ENCODE peak calls at places on chromosomes 4 and X, in seven cellular contexts. U, V, W, Z, X, M and J are unnamed samples.

GRCh38 chr4:26484032-26484515 is 6.2 kb downstream of the CCKAR start:
- DNase-seq in U (no peak), V (no peak), W (no peak), Z (no peak), X (no peak), M (no peak), J (no peak)

GRCh38 chrX:149871940-149872339 is 9.0 kb upstream of the MAGEA8 start:
- DNase-seq in U (no peak), V (peak), W (no peak), Z (no peak), X (peak), M (peak), J (peak)

GRCh38 chr4:25860586-25861421 is 2.0 kb downstream of the SEL1L3 start:
- DNase-seq in U (no peak), V (no peak), W (no peak), Z (peak), X (no peak), M (no peak), J (no peak)

GRCh38 chr4:2364654-2365053 is 53.8 kb downstream of the ZFYVE28 start:
- DNase-seq in U (no peak), V (no peak), W (no peak), Z (peak), X (no peak), M (no peak), J (peak)

GRCh38 chr4:41294445-41295062 is 37.8 kb downstream of the UCHL1 start:
- DNase-seq in U (no peak), V (peak), W (no peak), Z (no peak), X (no peak), M (no peak), J (no peak)

GRCh38 chr4:38671594-38671943 is 7.6 kb downstream of the KLF3 start:
- DNase-seq in U (no peak), V (no peak), W (no peak), Z (no peak), X (no peak), M (no peak), J (no peak)

GRCh38 chr4:72390409-72390808 is 178.6 kb downstream of the ADAMTS3 start:
- DNase-seq in U (no peak), V (no peak), W (no peak), Z (no peak), X (no peak), M (no peak), J (no peak)

GRCh38 chr4:123246085-123246484 is 150.5 kb upstream of the SPRY1 start:
- DNase-seq in U (no peak), V (no peak), W (no peak), Z (no peak), X (no peak), M (no peak), J (no peak)

GRCh38 chrX:317424-318067 is 1.1 kb downstream of the GTPBP6 start:
- DNase-seq in U (no peak), V (no peak), W (no peak), Z (no peak), X (no peak), M (peak), J (no peak)

GRCh38 chr4:71907782-71908181 is 123.9 kb upstream of the GC start:
- DNase-seq in U (no peak), V (no peak), W (no peak), Z (no peak), X (no peak), M (no peak), J (no peak)

GRCh38 chrX:68997911-68998310 is 167.3 kb downstream of the PJA1 start:
- DNase-seq in U (no peak), V (no peak), W (no peak), Z (peak), X (no peak), M (no peak), J (no peak)

GRCh38 chrX:108437354-108437753 is 868 bp downstream of the COL4A6 start:
- DNase-seq in U (no peak), V (no peak), W (no peak), Z (no peak), X (no peak), M (no peak), J (no peak)

GRCh38 chrX:141832247-141832646 is 5.9 kb upstream of the MAGEC3 start:
- DNase-seq in U (no peak), V (no peak), W (no peak), Z (no peak), X (no peak), M (no peak), J (no peak)